ENCODE peak calls at places on chromosomes 2 and 18, in five cellular contexts. O, Z, L, J and P are unnamed samples.

GRCh38 chr2:151207100-151207499 is 54.6 kb downstream of the RBM43 start:
- DNase-seq in J (no peak), Z (no peak), O (no peak), L (no peak), P (no peak)

GRCh38 chr2:236562434-236562833 is 7.2 kb upstream of the ACKR3 start:
- DNase-seq in J (peak), L (no peak), Z (no peak), O (no peak), P (no peak)

GRCh38 chr18:25141796-25142365 is 210.1 kb downstream of the ZNF521 start:
- DNase-seq in J (no peak), O (no peak), L (no peak), Z (no peak), P (no peak)

GRCh38 chr2:151556121-151556520 is 146.4 kb downstream of the RIF1 start:
- DNase-seq in J (no peak), O (no peak), L (no peak), Z (no peak), P (no peak)

GRCh38 chr2:18545384-18545783 is 15.1 kb downstream of the RDH14 start:
- DNase-seq in O (peak), J (no peak), Z (no peak), L (peak), P (no peak)

GRCh38 chr2:36569267-36569860 is 28.6 kb downstream of the FEZ2 start:
- DNase-seq in J (no peak), O (no peak), Z (no peak), L (no peak), P (no peak)

GRCh38 chr2:110718382-110718781 is 14.0 kb upstream of the ACOXL start:
- DNase-seq in Z (no peak), L (no peak), J (no peak), O (no peak), P (no peak)

GRCh38 chr2:174495365-174496012 is 8.7 kb upstream of the GPR155 start:
- DNase-seq in J (no peak), Z (no peak), O (peak), L (no peak), P (no peak)

GRCh38 chr2:696999-697627 is 19.9 kb upstream of the TMEM18 start:
- DNase-seq in Z (no peak), O (no peak), J (peak), L (no peak), P (no peak)